ENCODE peak calls at places on chromosomes 7 and 10, in four cellular contexts. T is heart right ventricle, B is cardiac muscle cell, M is A673. D is an unnamed sample.

GRCh38 chr7:150829426-150829825 is 22.9 kb upstream of the AOC1 start:
- DNase-seq in T (no peak), B (no peak), M (no peak), D (no peak)

GRCh38 chr7:2099036-2099957 is 133.4 kb downstream of the MAD1L1 start:
- DNase-seq in T (no peak), B (peak; percentile 23), M (no peak), D (no peak)

GRCh38 chr7:132430863-132431822 is 145.1 kb downstream of the PLXNA4 start:
- DNase-seq in T (no peak), B (peak; percentile 97), M (peak; percentile 49), D (peak; percentile 78)

GRCh38 chr10:109912335-109913282 is 10.7 kb downstream of the XPNPEP1 start:
- DNase-seq in T (no peak), B (no peak), M (no peak), D (peak; percentile 89)

GRCh38 chr7:503575-504111 is 16.0 kb downstream of the PDGFA start:
- DNase-seq in T (peak; percentile 61), B (no peak), M (no peak), D (no peak)

GRCh38 chr10:44809652-44810051 is 101.5 kb upstream of the TMEM72 start:
- DNase-seq in T (no peak), B (peak; percentile 78), M (no peak), D (no peak)

GRCh38 chr10:132396495-132397035 is 435 bp upstream of the PWWP2B start:
- DNase-seq in T (peak; percentile 73), B (peak; percentile 56), M (peak; percentile 73), D (peak; percentile 62)

GRCh38 chr7:36473454-36474282 is 84.0 kb downstream of the ANLN start:
- DNase-seq in T (peak; percentile 29), B (peak; percentile 48), M (peak; percentile 57), D (peak; percentile 51)

GRCh38 chr10:54554028-54554427 is 247.0 kb downstream of the PCDH15 start:
- DNase-seq in T (no peak), B (no peak), M (no peak), D (no peak)
- H3K27ac ChIP-seq in T (no peak overlapping the region), B (no peak overlapping the region), M (no peak overlapping the region), D (no peak overlapping the region)

GRCh38 chr10:57053530-57053929 is 692.5 kb upstream of the ZWINT start:
- DNase-seq in T (no peak), B (no peak), M (no peak), D (no peak)
- TF ChIP-seq CTCF in T (no peak), B (no peak), M (no peak), D (no peak)

DNA sequence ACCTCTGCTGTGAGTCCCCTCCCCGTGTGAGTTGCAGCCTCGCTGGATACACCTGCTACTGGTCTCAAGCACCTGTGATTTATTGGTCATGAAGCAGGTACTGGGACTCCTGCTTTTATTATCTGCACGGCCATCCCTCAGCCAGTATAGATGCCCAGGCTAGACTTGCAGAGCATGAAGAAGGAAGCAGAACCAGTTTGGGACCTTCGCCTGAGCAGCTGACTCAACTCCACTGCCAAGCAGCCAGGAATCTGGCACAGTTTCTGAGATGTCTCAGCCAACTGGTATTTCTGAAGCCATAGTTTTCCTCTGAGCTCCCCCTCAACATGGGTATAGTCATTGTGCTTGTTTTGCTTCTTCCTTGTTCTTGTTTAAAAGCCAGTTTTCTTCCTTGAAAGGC is 28.0 kb upstream of the SLC39A12 start:
- DNase-seq in T (no peak), B (peak; percentile 70), M (no peak), D (peak; percentile 67)
- H3K27ac ChIP-seq in T (no peak overlapping the region), B (no peak overlapping the region), M (no peak overlapping the region), D (no peak overlapping the region)

GRCh38 chr10:34076443-34076842 is 738.7 kb downstream of the PARD3 start:
- DNase-seq in T (no peak), B (no peak), M (no peak), D (no peak)

GRCh38 chr10:34075269-34075926 is 739.7 kb downstream of the PARD3 start:
- DNase-seq in T (no peak), B (no peak), M (no peak), D (no peak)

GRCh38 chr10:34078798-34079470 is 736.2 kb downstream of the PARD3 start:
- DNase-seq in T (peak; percentile 60), B (peak; percentile 91), M (no peak), D (no peak)

GRCh38 chr10:34079702-34080484 is 735.2 kb downstream of the PARD3 start:
- DNase-seq in T (no peak), B (no peak), M (no peak), D (no peak)

GRCh38 chr10:34078017-34078416 is 737.1 kb downstream of the PARD3 start:
- DNase-seq in T (no peak), B (no peak), M (no peak), D (no peak)
- TF ChIP-seq CTCF in T (no peak), B (peak; percentile 16), M (peak; percentile 36), D (no peak)